ENCODE peak calls at places on chromosome 2, in seven cellular contexts. G is H1, W is H9, C is mesenchymal stem cell, R is IMR-90, A is mesendoderm, O is trophoblast cell. D is an unnamed sample.

GRCh38 chr2:72165792-72166191 is 18.1 kb upstream of the CYP26B1 start:
- DNase-seq in G (no peak), W (no peak), C (no peak), R (no peak), A (no peak), O (peak), D (no peak)

GRCh38 chr2:241638940-241639339 is 1.4 kb downstream of the ATG4B start:
- DNase-seq in G (no peak), W (no peak), C (no peak), R (no peak), A (no peak), O (no peak), D (no peak)

GRCh38 chr2:85506768-85507181 is 32.2 kb upstream of the MAT2A start:
- DNase-seq in G (no peak), W (no peak), C (peak), R (peak), A (no peak), O (no peak), D (no peak)

GRCh38 chr2:21047161-21048009 is 3.5 kb upstream of the APOB start:
- DNase-seq in G (no peak), W (no peak), C (no peak), R (peak), A (peak), O (no peak), D (no peak)

GRCh38 chr2:178111743-178112142 is 494 bp upstream of the RBM45 start:
- DNase-seq in G (no peak), W (no peak), C (peak), R (no peak), A (no peak), O (peak), D (no peak)

GRCh38 chr2:102021776-102022175 is 30.0 kb downstream of the IL1R2 start:
- DNase-seq in G (no peak), W (no peak), C (peak), R (no peak), A (peak), O (no peak), D (no peak)

GRCh38 chr2:20868377-20868776 is 45.5 kb upstream of the LDAH start:
- DNase-seq in G (no peak), W (no peak), C (no peak), R (no peak), A (no peak), O (no peak), D (no peak)

GRCh38 chr2:22737144-22737543 is 647.8 kb upstream of the KLHL29 start:
- DNase-seq in G (no peak), W (no peak), C (no peak), R (no peak), A (peak), O (no peak), D (no peak)

GRCh38 chr2:46878886-46879285 is 36.7 kb downstream of the MCFD2 start:
- DNase-seq in G (no peak), W (peak), C (peak), R (peak), A (peak), O (no peak), D (no peak)

GRCh38 chr2:43311276-43311675 is 84.9 kb upstream of the ZFP36L2 start:
- DNase-seq in G (no peak), W (no peak), C (no peak), R (peak), A (no peak), O (no peak), D (no peak)

GRCh38 chr2:121695179-121695451 is 41.6 kb downstream of the NIFK start:
- DNase-seq in G (no peak), W (no peak), C (no peak), R (no peak), A (no peak), O (no peak), D (no peak)

GRCh38 chr2:99101697-99102096 is 39.8 kb upstream of the C2orf15 start:
- DNase-seq in G (no peak), W (no peak), C (peak), R (peak), A (no peak), O (peak), D (no peak)

GRCh38 chr2:231554748-231555545 is 24.7 kb upstream of the NMUR1 start:
- DNase-seq in G (no peak), W (no peak), C (peak), R (peak), A (no peak), O (no peak), D (no peak)

GRCh38 chr2:48531141-48531648 is 1.2 kb downstream of the STON1 start:
- DNase-seq in G (no peak), W (no peak), C (peak), R (peak), A (peak), O (no peak), D (peak)

GRCh38 chr2:127820080-127820668 is 9.2 kb upstream of the WDR33 start:
- DNase-seq in G (peak), W (no peak), C (no peak), R (peak), A (peak), O (no peak), D (no peak)

GRCh38 chr2:171553236-171553635 is 31.0 kb downstream of the CYBRD1 start:
- DNase-seq in G (no peak), W (no peak), C (no peak), R (no peak), A (no peak), O (no peak), D (no peak)

GRCh38 chr2:190843874-190844699 is 36.5 kb upstream of the GLS start:
- DNase-seq in G (no peak), W (no peak), C (peak), R (peak), A (no peak), O (peak), D (no peak)

GRCh38 chr2:177433402-177433801 is 40.8 kb downstream of the AGPS start:
- DNase-seq in G (no peak), W (no peak), C (peak), R (no peak), A (no peak), O (no peak), D (no peak)

GRCh38 chr2:97911922-97912575 is 83.7 kb downstream of the TMEM131 start:
- DNase-seq in G (no peak), W (no peak), C (peak), R (no peak), A (no peak), O (no peak), D (no peak)

GRCh38 chr2:110126086-110126773 is 10.6 kb upstream of the MALL start:
- DNase-seq in G (no peak), W (no peak), C (no peak), R (peak), A (no peak), O (no peak), D (no peak)

GRCh38 chr2:43169091-43169936 is 57.1 kb downstream of the ZFP36L2 start:
- DNase-seq in G (no peak), W (peak), C (no peak), R (no peak), A (no peak), O (no peak), D (no peak)

GRCh38 chr2:181581534-181581933 is 75.4 kb downstream of the CERKL start:
- DNase-seq in G (no peak), W (peak), C (no peak), R (no peak), A (peak), O (peak), D (no peak)

GRCh38 chr2:113791697-113792590 is 35.5 kb upstream of the SLC35F5 start:
- DNase-seq in G (no peak), W (no peak), C (peak), R (peak), A (no peak), O (no peak), D (no peak)

GRCh38 chr2:151609705-151610104 is 124.6 kb downstream of the NEB start:
- DNase-seq in G (no peak), W (no peak), C (no peak), R (no peak), A (no peak), O (no peak), D (no peak)

GRCh38 chr2:102057502-102058292 is 65.9 kb downstream of the IL1R2 start:
- DNase-seq in G (no peak), W (no peak), C (no peak), R (peak), A (no peak), O (no peak), D (no peak)

GRCh38 chr2:149894760-149895159 is 307.2 kb upstream of the MMADHC start:
- DNase-seq in G (no peak), W (no peak), C (peak), R (peak), A (no peak), O (peak), D (no peak)

GRCh38 chr2:46800218-46800617 is 115.4 kb downstream of the MCFD2 start:
- DNase-seq in G (no peak), W (no peak), C (no peak), R (peak), A (no peak), O (no peak), D (no peak)

GRCh38 chr2:211439011-211439410 is 882.6 kb downstream of the CPS1 start:
- DNase-seq in G (no peak), W (no peak), C (no peak), R (no peak), A (no peak), O (no peak), D (no peak)

GRCh38 chr2:100418563-100418962 is 1.1 kb upstream of the CHST10 start:
- DNase-seq in G (no peak), W (no peak), C (no peak), R (no peak), A (no peak), O (no peak), D (no peak)

GRCh38 chr2:134736167-134736885 is 17.5 kb upstream of the TMEM163 start:
- DNase-seq in G (no peak), W (peak), C (peak), R (peak), A (peak), O (peak), D (peak)

GRCh38 chr2:112794131-112794733 is 9.9 kb upstream of the IL1A start:
- DNase-seq in G (no peak), W (no peak), C (peak), R (peak), A (peak), O (peak), D (no peak)

GRCh38 chr2:239918749-239919148 is 106.4 kb downstream of the NDUFA10 start:
- DNase-seq in G (no peak), W (peak), C (no peak), R (no peak), A (no peak), O (no peak), D (no peak)

GRCh38 chr2:41963661-41964525 is 83.9 kb upstream of the PKDCC start:
- DNase-seq in G (no peak), W (peak), C (peak), R (peak), A (peak), O (peak), D (no peak)

DNA sequence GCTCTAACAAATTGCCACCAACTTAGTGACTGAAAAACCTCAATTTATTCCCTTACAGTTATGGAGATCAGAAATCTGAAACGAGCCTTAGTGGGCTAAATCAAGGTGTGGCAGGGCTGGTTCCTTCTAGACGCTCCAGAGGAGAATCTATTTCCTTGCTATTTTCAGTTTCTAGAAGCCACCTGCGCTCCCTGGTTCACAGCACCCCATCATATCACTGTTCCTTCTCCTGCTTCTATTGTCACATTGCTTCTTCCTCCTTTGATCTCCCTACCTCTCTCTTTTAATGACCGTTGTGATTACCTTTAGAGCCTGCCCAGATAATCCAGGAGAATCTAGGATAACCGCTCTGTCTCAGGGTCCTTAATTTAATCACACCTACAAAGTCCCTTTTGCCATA is 596.6 kb downstream of the PLCL1 start:
- DNase-seq in G (no peak), W (no peak), C (no peak), R (no peak), A (no peak), O (no peak), D (no peak)
- H4K8ac ChIP-seq in G (no peak), W (no peak), C (no peak), R (no peak), A (no peak), O (no peak), D (no peak)

GRCh38 chr2:172991036-172991435 is 84.6 kb upstream of the MAP3K20 start:
- DNase-seq in G (no peak), W (no peak), C (no peak), R (no peak), A (no peak), O (peak), D (no peak)

GRCh38 chr2:172988728-172989127 is 86.9 kb upstream of the MAP3K20 start:
- DNase-seq in G (no peak), W (no peak), C (no peak), R (no peak), A (no peak), O (no peak), D (no peak)

GRCh38 chr2:172986040-172986439 is 89.6 kb upstream of the MAP3K20 start:
- DNase-seq in G (no peak), W (no peak), C (no peak), R (peak), A (no peak), O (no peak), D (no peak)

GRCh38 chr2:172985139-172985874 is 90.3 kb upstream of the MAP3K20 start:
- DNase-seq in G (no peak), W (no peak), C (peak), R (peak), A (peak), O (peak), D (no peak)
- H4K8ac ChIP-seq in G (no peak), W (no peak), C (no peak), R (no peak), A (no peak), O (no peak), D (no peak)

GRCh38 chr2:219642064-219642444 is 14.6 kb downstream of the SLC4A3 start:
- DNase-seq in G (no peak), W (no peak), C (no peak), R (no peak), A (no peak), O (no peak), D (no peak)

GRCh38 chr2:219643788-219644398 is 16.5 kb downstream of the SLC4A3 start:
- DNase-seq in G (no peak), W (peak), C (no peak), R (no peak), A (peak), O (no peak), D (no peak)

GRCh38 chr2:219642465-219643083 is 15.1 kb downstream of the SLC4A3 start:
- DNase-seq in G (peak), W (peak), C (peak), R (peak), A (peak), O (peak), D (peak)

GRCh38 chr2:219641390-219642063 is 14.1 kb downstream of the SLC4A3 start:
- DNase-seq in G (no peak), W (peak), C (no peak), R (no peak), A (no peak), O (no peak), D (no peak)

DNA sequence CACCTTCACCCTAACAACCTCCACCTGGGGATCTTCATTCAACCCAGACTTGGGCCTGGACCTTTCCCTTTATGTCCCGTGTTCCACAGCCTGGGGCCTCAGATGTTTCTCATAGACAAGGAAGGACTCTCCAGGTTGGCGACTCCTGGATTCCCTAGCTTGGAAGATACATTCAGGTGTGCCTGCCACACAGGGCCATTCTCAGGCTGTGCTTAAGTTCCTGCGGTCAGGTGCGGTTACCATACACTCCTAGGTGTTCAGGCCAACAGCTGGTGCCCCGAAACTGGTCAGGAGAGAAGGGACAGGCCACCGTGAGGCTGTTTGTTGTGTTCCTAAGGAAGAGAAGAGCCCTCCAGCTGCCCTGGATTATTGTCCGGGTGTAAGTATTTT is 15.6 kb downstream of the SLC4A3 start:
- DNase-seq in G (no peak), W (peak), C (no peak), R (no peak), A (no peak), O (peak), D (no peak)
- H4K8ac ChIP-seq in G (no peak), W (no peak), C (no peak), R (no peak), A (no peak), O (peak), D (no peak)

DNA sequence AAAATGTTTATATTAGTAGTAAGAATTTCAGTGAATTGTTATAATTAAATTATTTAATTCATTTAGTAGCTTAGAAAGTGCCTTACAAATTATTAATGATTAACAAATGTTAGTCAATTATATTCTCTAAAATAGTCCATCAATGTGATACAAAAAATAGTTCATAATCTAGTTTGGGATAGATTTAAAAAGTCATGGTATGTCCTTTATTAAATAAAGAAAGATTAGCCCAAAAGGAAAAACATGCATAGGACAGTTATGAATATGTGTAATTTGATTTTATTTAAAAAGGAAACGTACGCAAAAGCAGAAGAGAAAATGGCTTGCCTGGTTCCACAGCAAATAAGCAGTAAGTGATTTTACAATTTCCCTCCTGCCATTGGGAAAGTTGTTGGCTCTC is 768.5 kb downstream of the TRIB2 start:
- DNase-seq in G (no peak), W (no peak), C (no peak), R (no peak), A (no peak), O (no peak), D (no peak)
- H4K8ac ChIP-seq in G (no peak), W (no peak), C (no peak), R (no peak), A (no peak), O (no peak), D (no peak)

DNA sequence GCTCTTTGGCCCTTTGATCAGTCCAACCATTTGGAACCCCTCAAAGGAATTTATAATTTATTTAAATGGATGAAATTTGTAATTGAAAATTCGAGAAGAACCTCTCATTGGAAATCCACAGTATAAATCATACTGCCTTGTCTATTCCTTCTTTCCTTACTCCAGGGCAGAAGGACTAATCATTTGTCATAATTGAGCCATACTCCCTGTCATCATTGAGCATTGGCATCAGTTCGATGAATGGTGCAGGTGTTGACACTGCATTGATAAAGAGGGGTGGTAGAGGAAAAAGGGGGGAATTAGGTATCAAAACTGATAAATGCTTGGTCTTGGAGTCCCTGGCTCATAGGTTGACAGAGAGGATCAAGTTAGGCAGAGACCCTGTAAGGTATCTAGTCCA is 2.0 kb downstream of the VSNL1 start:
- DNase-seq in G (no peak), W (no peak), C (no peak), R (no peak), A (no peak), O (no peak), D (no peak)
- H4K8ac ChIP-seq in G (no peak), W (no peak), C (no peak), R (no peak), A (no peak), O (no peak), D (no peak)

GRCh38 chr2:159860611-159861010 is 62.6 kb upstream of the CD302 start:
- DNase-seq in G (no peak), W (no peak), C (no peak), R (no peak), A (no peak), O (no peak), D (no peak)
- H4K8ac ChIP-seq in G (no peak), W (no peak), C (no peak), R (no peak), A (no peak), O (no peak), D (no peak)

DNA sequence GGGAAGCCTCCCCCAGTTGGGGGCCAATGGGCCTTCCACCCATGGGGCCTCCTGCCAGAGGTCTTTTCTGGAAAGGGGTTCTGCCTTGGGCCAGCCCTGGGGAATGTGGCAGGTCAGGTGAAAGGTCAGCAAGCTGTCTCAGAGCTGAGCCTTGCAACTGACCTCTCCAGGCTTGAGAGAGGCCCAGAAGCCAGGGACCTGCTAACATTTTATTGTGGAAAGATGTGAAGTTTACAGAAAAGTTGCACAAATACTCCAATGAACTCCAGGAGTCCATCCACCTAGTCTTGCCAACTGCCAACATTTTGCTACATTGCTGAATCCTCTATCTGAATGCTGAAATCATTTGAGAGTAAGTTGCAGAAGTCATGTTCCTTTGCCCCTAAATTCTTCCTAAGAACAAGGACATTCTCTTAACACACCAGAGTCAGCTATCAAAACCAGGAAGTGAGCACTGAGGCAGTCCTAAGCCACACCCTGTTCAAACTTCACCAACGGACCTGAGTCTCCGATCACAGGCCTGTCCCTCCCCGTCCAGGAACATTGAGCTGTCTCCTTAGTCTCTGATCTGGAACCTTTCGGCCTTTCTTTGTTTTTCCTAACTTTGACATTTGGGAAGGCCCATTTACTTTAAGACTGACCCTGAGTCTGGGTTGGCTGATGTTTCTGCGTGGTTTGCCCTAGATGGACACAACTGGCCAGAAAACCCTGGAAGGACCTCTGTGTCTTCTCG is 4.0 kb downstream of the SNORC start:
- DNase-seq in G (no peak), W (no peak), C (no peak), R (no peak), A (no peak), O (no peak), D (no peak)
- H4K8ac ChIP-seq in G (no peak), W (no peak), C (no peak), R (no peak), A (no peak), O (no peak), D (no peak)

DNA sequence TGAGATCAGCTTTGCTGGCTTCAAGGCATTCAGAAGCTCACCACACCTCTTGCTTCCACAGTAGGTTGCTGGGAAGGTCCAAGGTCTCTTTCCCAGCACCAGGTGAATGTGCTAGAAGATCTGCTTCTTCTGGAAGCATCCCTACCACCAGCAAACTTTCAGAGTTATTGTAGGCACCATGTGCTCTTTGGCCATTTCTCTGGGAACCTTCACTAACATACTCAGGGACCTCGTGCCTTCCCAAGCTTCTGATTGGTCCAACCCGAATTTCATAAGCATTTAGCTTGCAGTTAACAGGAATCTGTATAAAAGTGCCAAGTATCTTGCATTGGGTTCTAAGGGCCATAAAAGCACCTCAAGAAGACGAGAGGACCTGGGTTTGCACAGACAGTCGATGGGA is 86.5 kb upstream of the ARL4C start:
- DNase-seq in G (no peak), W (no peak), C (no peak), R (no peak), A (no peak), O (no peak), D (no peak)
- H4K8ac ChIP-seq in G (no peak), W (no peak), C (no peak), R (no peak), A (no peak), O (no peak), D (no peak)

D was measured in neuronal stem cell.